ENCODE peak calls at places on chromosomes 11 and 22, in four cellular contexts. I is IMR-90; A is activated B cell treated with CpG ODN at 0.5 μM for 24 hours; C is effector memory CD8-positive, alpha-beta T cell. F is an unnamed sample.

GRCh38 chr22:25406510-25407210 is 157.8 kb upstream of the GRK3 start:
- DNase-seq in I (no peak), A (no peak), C (no peak), F (no peak)

GRCh38 chr11:86438685-86439084 is 64.0 kb downstream of the CCDC81 start:
- DNase-seq in I (peak; percentile 75), A (no peak), C (no peak), F (no peak)

GRCh38 chr11:21398195-21398594 is 728.8 kb downstream of the NELL1 start:
- DNase-seq in I (no peak), A (no peak), C (no peak), F (no peak)

GRCh38 chr11:9580894-9581293 is 7.4 kb downstream of the WEE1 start:
- DNase-seq in I (no peak), A (no peak), C (no peak), F (no peak)

GRCh38 chr11:61049854-61050253 is 52.4 kb upstream of the CD5 start:
- DNase-seq in I (no peak), A (no peak), C (no peak), F (no peak)

GRCh38 chr11:86459682-86460460 is 85.2 kb downstream of the CCDC81 start:
- DNase-seq in I (peak; percentile 95), A (no peak), C (no peak), F (peak; percentile 94)

GRCh38 chr22:28711820-28712777 is 29.5 kb downstream of the CHEK2 start:
- DNase-seq in I (peak; percentile 97), A (no peak), C (no peak), F (peak; percentile 72)

GRCh38 chr11:47259178-47259977 is 1.6 kb downstream of the NR1H3 start:
- DNase-seq in I (peak; percentile 30), A (no peak), C (no peak), F (no peak)

GRCh38 chr22:23180301-23180892 is at the start of gene BCR:
- DNase-seq in I (peak; percentile 65), A (peak; percentile 56), C (peak; percentile 49), F (no peak)

GRCh38 chr11:17353228-17354021 is 1.8 kb downstream of the NCR3LG1 start:
- DNase-seq in I (peak; percentile 76), A (peak; percentile 40), C (peak; percentile 31), F (no peak)

GRCh38 chr11:47099213-47099917 is 77.3 kb downstream of the ARFGAP2 start:
- DNase-seq in I (peak; percentile 47), A (no peak), C (no peak), F (no peak)

GRCh38 chr22:32533265-32534068 is 58.9 kb downstream of the FBXO7 start:
- DNase-seq in I (peak; percentile 54), A (no peak), C (no peak), F (no peak)

GRCh38 chr22:39219071-39220050 is 25.4 kb downstream of the PDGFB start:
- DNase-seq in I (no peak), A (peak; percentile 6), C (no peak), F (no peak)

GRCh38 chr11:18907391-18907790 is 31.8 kb downstream of the MRGPRX1 start:
- DNase-seq in I (no peak), A (no peak), C (no peak), F (no peak)

GRCh38 chr22:45268167-45268957 is 16.4 kb upstream of the UPK3A start:
- DNase-seq in I (no peak), A (no peak), C (peak; percentile 19), F (no peak)

GRCh38 chr22:39234867-39235687 is 9.7 kb downstream of the PDGFB start:
- DNase-seq in I (no peak), A (no peak), C (no peak), F (no peak)

GRCh38 chr11:69497221-69497787 is 15.8 kb downstream of the LINC01488 start:
- DNase-seq in I (peak; percentile 95), A (no peak), C (no peak), F (peak; percentile 97)

GRCh38 chr11:84398017-84398626 is 1112.0 kb upstream of the CCDC90B start:
- DNase-seq in I (peak; percentile 1), A (no peak), C (no peak), F (no peak)

GRCh38 chr11:113553235-113553634 is 78.0 kb upstream of the DRD2 start:
- DNase-seq in I (peak; percentile 89), A (no peak), C (no peak), F (peak; percentile 99)

GRCh38 chr11:22192289-22192641 is 620 bp upstream of the ANO5 start:
- DNase-seq in I (no peak), A (no peak), C (no peak), F (no peak)

GRCh38 chr11:93253111-93253510 is 55.3 kb upstream of the SLC36A4 start:
- DNase-seq in I (no peak), A (no peak), C (no peak), F (no peak)

GRCh38 chr11:124672531-124673215 is 866 bp downstream of the SIAE start:
- DNase-seq in I (no peak), A (no peak), C (no peak), F (no peak)

GRCh38 chr22:22166941-22167713 is 77.5 kb upstream of the VPREB1 start:
- DNase-seq in I (no peak), A (no peak), C (no peak), F (no peak)

GRCh38 chr22:25120093-25120561 is 79.5 kb upstream of the CRYBB3 start:
- DNase-seq in I (no peak), A (no peak), C (no peak), F (no peak)

GRCh38 chr22:49622241-49623105 is 205.2 kb downstream of the BRD1 start:
- DNase-seq in I (no peak), A (no peak), C (no peak), F (no peak)

GRCh38 chr11:88478136-88478785 is 140.7 kb upstream of the CTSC start:
- DNase-seq in I (peak; percentile 17), A (no peak), C (no peak), F (no peak)

GRCh38 chr11:121372671-121373429 is 79.3 kb upstream of the SORL1 start:
- DNase-seq in I (no peak), A (peak; percentile 29), C (no peak), F (no peak)

GRCh38 chr11:48031602-48032001 is 51.2 kb downstream of the PTPRJ start:
- DNase-seq in I (no peak), A (no peak), C (no peak), F (no peak)

GRCh38 chr11:126978911-126979310 is 21.7 kb downstream of the KIRREL3 start:
- DNase-seq in I (no peak), A (no peak), C (no peak), F (no peak)

GRCh38 chr11:85893378-85893777 is 38.2 kb downstream of the CCDC83 start:
- DNase-seq in I (no peak), A (no peak), C (no peak), F (no peak)

GRCh38 chr11:36455658-36456111 is 54.4 kb downstream of the TRAF6 start:
- DNase-seq in I (peak; percentile 98), A (no peak), C (no peak), F (peak; percentile 99)

GRCh38 chr11:117826360-117826635 is 1.8 kb upstream of the FXYD2 start:
- DNase-seq in I (no peak), A (peak; percentile 11), C (no peak), F (no peak)

GRCh38 chr11:12223771-12224536 is 113.6 kb downstream of the MICAL2 start:
- DNase-seq in I (peak; percentile 27), A (no peak), C (peak; percentile 29), F (no peak)

GRCh38 chr11:121038642-121039409 is 14.9 kb downstream of the TBCEL start:
- DNase-seq in I (no peak), A (no peak), C (no peak), F (no peak)

GRCh38 chr11:60761436-60762190 is 4.9 kb downstream of the MS4A15 start:
- DNase-seq in I (no peak), A (no peak), C (no peak), F (no peak)

GRCh38 chr22:44351685-44352377 is 39.1 kb upstream of the SHISAL1 start:
- DNase-seq in I (peak; percentile 95), A (no peak), C (no peak), F (peak; percentile 93)

GRCh38 chr11:125315088-125315740 is 150.7 kb downstream of the PKNOX2 start:
- DNase-seq in I (peak; percentile 25), A (no peak), C (no peak), F (no peak)

GRCh38 chr11:69504576-69505420 is 23.3 kb downstream of the LINC01488 start:
- DNase-seq in I (no peak), A (no peak), C (no peak), F (no peak)

GRCh38 chr22:22940961-22941605 is 53.5 kb downstream of the IGLL5 start:
- DNase-seq in I (no peak), A (peak; percentile 24), C (no peak), F (no peak)

F was measured in astrocyte of the cerebellum.